ENCODE peak calls at places on chromosomes 16 and 17, in ten cellular contexts. E is EL; I is NCI-H748 treated with DMSO at 0.1 percent for 48 hours; L is pancreas; Z is caudate nucleus; W is NCI-H2029 treated with DMSO at 0.1 percent for 48 hours; R is Panc1; M is GM23338; F is CD4-positive, alpha-beta T cell; X is body of pancreas. S is an unnamed sample.

GRCh38 chr16:51049276-51049675 is 101.8 kb downstream of the SALL1 start:
- DNase-seq in L (no peak), I (no peak), M (no peak), W (no peak), F (no peak), R (no peak), Z (no peak), E (no peak), X (no peak), S (no peak)

GRCh38 chr16:66004706-66005105 is 361.8 kb upstream of the CDH5 start:
- DNase-seq in M (no peak), F (no peak), E (no peak), I (no peak), R (no peak), L (no peak), W (no peak), Z (no peak), X (no peak), S (no peak)

GRCh38 chr16:53198933-53199332 is 144.1 kb downstream of the CHD9 start:
- DNase-seq in M (no peak), F (no peak), E (no peak), X (no peak), R (no peak), Z (no peak), L (no peak), W (no peak), I (no peak), S (no peak)

GRCh38 chr16:87140211-87141200 is 176.7 kb downstream of the C16orf95 start:
- DNase-seq in R (no peak), F (no peak), I (no peak), M (no peak), W (no peak), X (no peak), L (no peak), E (no peak), Z (no peak), S (no peak)

GRCh38 chr17:51336112-51336822 is 75.9 kb downstream of the UTP18 start:
- DNase-seq in R (no peak), X (no peak), M (no peak), I (no peak), Z (no peak), L (no peak), W (no peak), E (no peak), F (no peak), S (no peak)

GRCh38 chr16:65909310-65910050 is 457.0 kb upstream of the CDH5 start:
- DNase-seq in F (no peak), I (no peak), R (no peak), M (no peak), E (peak; percentile 3), X (no peak), L (no peak), W (peak; percentile 49), Z (no peak), S (no peak)

GRCh38 chr16:49748322-49748721 is 107.6 kb downstream of the ZNF423 start:
- DNase-seq in F (no peak), L (no peak), W (no peak), Z (no peak), I (no peak), R (no peak), X (peak; percentile 45), E (no peak), M (no peak), S (no peak)

GRCh38 chr17:80107231-80108021 is 6.0 kb downstream of the GAA start:
- DNase-seq in X (no peak), W (no peak), M (no peak), Z (no peak), I (no peak), E (no peak), R (no peak), L (no peak), F (no peak), S (peak; percentile 1)

GRCh38 chr17:81924557-81925532 is 2.7 kb downstream of the MAFG start:
- DNase-seq in E (no peak), W (no peak), R (no peak), F (no peak), I (no peak), L (no peak), Z (no peak), M (peak; percentile 83), X (no peak), S (peak; percentile 26)

GRCh38 chr17:43548689-43549379 is 2.7 kb upstream of the ETV4 start:
- DNase-seq in F (no peak), X (no peak), M (no peak), R (no peak), I (no peak), L (no peak), Z (no peak), W (no peak), E (no peak), S (no peak)

GRCh38 chr17:36849871-36850348 is 87.4 kb upstream of the LHX1 start:
- DNase-seq in X (no peak), M (no peak), I (no peak), F (no peak), W (no peak), E (peak; percentile 89), Z (no peak), L (no peak), R (peak; percentile 5), S (no peak)

GRCh38 chr17:40556198-40556661 is 9.0 kb downstream of the CCR7 start:
- DNase-seq in W (no peak), E (no peak), M (no peak), X (no peak), I (no peak), F (no peak), R (no peak), Z (no peak), L (no peak), S (no peak)

GRCh38 chr17:54892360-54892759 is 8.3 kb upstream of the TOM1L1 start:
- DNase-seq in L (no peak), E (no peak), I (no peak), R (no peak), F (no peak), Z (no peak), W (no peak), M (no peak), X (no peak), S (no peak)

GRCh38 chr17:63442549-63443035 is 3.5 kb downstream of the CYB561 start:
- DNase-seq in Z (no peak), X (no peak), L (no peak), W (no peak), E (no peak), I (no peak), F (no peak), R (no peak), M (no peak), S (peak; percentile 38)

GRCh38 chr17:39973496-39973895 is 7.1 kb upstream of the PSMD3 start:
- DNase-seq in I (no peak), F (no peak), Z (no peak), X (no peak), L (no peak), E (no peak), M (no peak), W (no peak), R (no peak), S (no peak)

GRCh38 chr16:24568392-24568791 is 29.0 kb downstream of the RBBP6 start:
- DNase-seq in W (no peak), M (no peak), R (no peak), I (no peak), E (peak; percentile 17), X (no peak), F (no peak), L (no peak), Z (no peak), S (no peak)

GRCh38 chr16:89491238-89491869 is 993 bp upstream of the ANKRD11 start:
- DNase-seq in W (no peak), R (no peak), E (no peak), F (no peak), X (no peak), L (no peak), M (peak; percentile 76), Z (no peak), I (no peak), S (no peak)

GRCh38 chr16:62077998-62078397 is 41.8 kb upstream of the CDH8 start:
- DNase-seq in I (no peak), R (no peak), W (no peak), M (peak; percentile 81), Z (no peak), L (no peak), X (no peak), F (no peak), E (peak; percentile 22), S (no peak)

GRCh38 chr17:34672176-34672785 is 92.9 kb downstream of the TMEM132E start:
- DNase-seq in R (no peak), Z (no peak), E (no peak), F (no peak), L (no peak), I (no peak), W (no peak), X (no peak), M (no peak), S (no peak)

GRCh38 chr17:51374220-51374619 is 113.9 kb downstream of the UTP18 start:
- DNase-seq in F (no peak), L (no peak), E (no peak), I (no peak), R (no peak), W (no peak), Z (no peak), X (peak; percentile 26), M (peak; percentile 8), S (no peak)

S was measured in thyroid gland.